ENCODE peak calls at places on chromosomes 4 and X, in seven cellular contexts. N is NAMALWA; A is activated T-helper 1 cell treated with anti-CD3 and anti-CD28 coated beads, Interleukin-2, amount 50 U/mL, for 16 hours; F is EH; B is amniotic stem cell; P is T47D; T is left ventricle myocardium inferior. D is an unnamed sample.

GRCh38 chr4:83516042-83516772 is 19.7 kb upstream of the GPAT3 start:
- DNase-seq in N (no peak), A (no peak), F (peak; percentile 48), B (no peak), P (no peak), T (no peak), D (peak; percentile 62)

GRCh38 chrX:29671426-29671825 is 543.9 kb upstream of the MAGEB2 start:
- DNase-seq in N (no peak), A (no peak), F (peak; percentile 26), B (no peak), P (no peak), T (no peak), D (no peak)

GRCh38 chrX:37658352-37659030 is 27.1 kb upstream of the XK start:
- DNase-seq in N (no peak), A (no peak), F (no peak), B (no peak), P (no peak), T (no peak), D (no peak)

GRCh38 chr4:146458594-146458993 is 63.1 kb downstream of the SLC10A7 start:
- DNase-seq in N (peak; percentile 14), A (no peak), F (no peak), B (no peak), P (no peak), T (no peak), D (no peak)

GRCh38 chr4:71020611-71021010 is 27.2 kb downstream of the DCK start:
- DNase-seq in N (no peak), A (no peak), F (peak; percentile 41), B (no peak), P (no peak), T (no peak), D (no peak)

GRCh38 chr4:14399919-14400706 is 602.2 kb upstream of the CPEB2 start:
- DNase-seq in N (no peak), A (no peak), F (no peak), B (no peak), P (no peak), T (no peak), D (no peak)

GRCh38 chr4:150090836-150091235 is 12.6 kb downstream of the DCLK2 start:
- DNase-seq in N (no peak), A (no peak), F (no peak), B (no peak), P (no peak), T (no peak), D (no peak)

GRCh38 chr4:13783800-13784411 is 156.4 kb upstream of the BOD1L1 start:
- DNase-seq in N (no peak), A (no peak), F (no peak), B (no peak), P (no peak), T (no peak), D (no peak)

GRCh38 chr4:70023218-70023617 is 5.0 kb upstream of the HTN3 start:
- DNase-seq in N (no peak), A (no peak), F (no peak), B (no peak), P (no peak), T (no peak), D (no peak)

GRCh38 chr4:81783565-81783964 is 311.9 kb upstream of the RASGEF1B start:
- DNase-seq in N (no peak), A (no peak), F (no peak), B (no peak), P (no peak), T (no peak), D (no peak)

GRCh38 chrX:112677167-112677566 is 2.6 kb downstream of the LHFPL1 start:
- DNase-seq in N (no peak), A (no peak), F (no peak), B (no peak), P (no peak), T (peak; percentile 14), D (no peak)

GRCh38 chr4:60002603-60003325 is 1197.4 kb upstream of the ADGRL3 start:
- DNase-seq in N (no peak), A (no peak), F (no peak), B (no peak), P (no peak), T (no peak), D (no peak)

GRCh38 chr4:99642725-99643489 is 14.7 kb downstream of the C4orf54 start:
- DNase-seq in N (no peak), A (no peak), F (no peak), B (no peak), P (no peak), T (peak; percentile 76), D (no peak)

GRCh38 chr4:176575141-176575731 is 217.5 kb downstream of the VEGFC start:
- DNase-seq in N (no peak), A (no peak), F (peak; percentile 41), B (no peak), P (no peak), T (no peak), D (no peak)

GRCh38 chrX:114924423-114924822 is 93.0 kb downstream of the IL13RA2 start:
- DNase-seq in N (no peak), A (no peak), F (no peak), B (no peak), P (no peak), T (no peak), D (peak; percentile 10)

D was measured in AG09309.